ENCODE peak calls at places on chromosomes 6 and 20, in eight cellular contexts. S is aorta, V is foreskin keratinocyte, A is colonic mucosa, D is fibroblast of lung, P is upper lobe of right lung, B is tibial nerve, Y is endothelial cell of umbilical vein. J is an unnamed sample.
A peak's percentile ranks its signal among the peaks of the same experiment; 100 is the strongest.

GRCh38 chr20:23122321-23122720 is 36.2 kb upstream of the CD93 start:
- DNase-seq in S (peak; percentile 22), V (no peak), A (no peak), D (no peak), P (peak; percentile 29), B (no peak), Y (no peak), J (no peak)

GRCh38 chr6:52362443-52363221 is 681 bp downstream of the PAQR8 start:
- DNase-seq in S (peak; percentile 58), V (no peak), A (peak; percentile 60), D (no peak), P (peak; percentile 73), B (peak; percentile 17), Y (peak; percentile 18), J (peak; percentile 73)

GRCh38 chr20:22795897-22796296 is 211.5 kb upstream of the FOXA2 start:
- DNase-seq in S (peak; percentile 66), V (peak; percentile 95), A (peak; percentile 26), D (peak; percentile 93), P (no peak), B (peak; percentile 83), Y (peak; percentile 98), J (no peak)

GRCh38 chr6:11245406-11245990 is 13.0 kb upstream of the NEDD9 start:
- DNase-seq in S (no peak), V (no peak), A (no peak), D (no peak), P (no peak), B (no peak), Y (no peak), J (no peak)

GRCh38 chr6:148432405-148433195 is 90.0 kb downstream of the SASH1 start:
- DNase-seq in S (no peak), V (no peak), A (no peak), D (peak; percentile 41), P (no peak), B (no peak), Y (peak; percentile 62), J (no peak)

GRCh38 chr6:157528931-157529653 is 148.1 kb downstream of the ZDHHC14 start:
- DNase-seq in S (peak; percentile 68), V (no peak), A (no peak), D (peak; percentile 27), P (no peak), B (peak; percentile 86), Y (no peak), J (no peak)

GRCh38 chr6:18395177-18395850 is 8.2 kb downstream of the RNF144B start:
- DNase-seq in S (no peak), V (no peak), A (no peak), D (no peak), P (no peak), B (no peak), Y (no peak), J (no peak)

GRCh38 chr20:54475334-54476287 is at the start of gene DOK5:
- DNase-seq in S (peak; percentile 73), V (no peak), A (no peak), D (peak; percentile 72), P (no peak), B (peak; percentile 33), Y (peak; percentile 29), J (no peak)

GRCh38 chr6:37696841-37697735 is 595 bp downstream of the MDGA1 start:
- DNase-seq in S (peak; percentile 61), V (no peak), A (no peak), D (peak; percentile 30), P (peak; percentile 69), B (peak; percentile 9), Y (peak; percentile 19), J (peak; percentile 30)
- H3K27ac ChIP-seq in S (no peak overlapping the region), V (no peak overlapping the region), A (peak overlapping the region; percentile 60), D (peak overlapping the region; percentile 49), P (peak overlapping the region; percentile 24), B (no peak overlapping the region), Y (no peak overlapping the region), J (no peak overlapping the region)

GRCh38 chr20:13874269-13875158 is 89.7 kb downstream of the NDUFAF5 start:
- DNase-seq in S (no peak), V (no peak), A (no peak), D (no peak), P (no peak), B (no peak), Y (no peak), J (no peak)
- H3K27ac ChIP-seq in S (no peak overlapping the region), V (no peak overlapping the region), A (no peak overlapping the region), D (no peak overlapping the region), P (no peak overlapping the region), B (no peak overlapping the region), Y (no peak overlapping the region), J (no peak overlapping the region)

DNA sequence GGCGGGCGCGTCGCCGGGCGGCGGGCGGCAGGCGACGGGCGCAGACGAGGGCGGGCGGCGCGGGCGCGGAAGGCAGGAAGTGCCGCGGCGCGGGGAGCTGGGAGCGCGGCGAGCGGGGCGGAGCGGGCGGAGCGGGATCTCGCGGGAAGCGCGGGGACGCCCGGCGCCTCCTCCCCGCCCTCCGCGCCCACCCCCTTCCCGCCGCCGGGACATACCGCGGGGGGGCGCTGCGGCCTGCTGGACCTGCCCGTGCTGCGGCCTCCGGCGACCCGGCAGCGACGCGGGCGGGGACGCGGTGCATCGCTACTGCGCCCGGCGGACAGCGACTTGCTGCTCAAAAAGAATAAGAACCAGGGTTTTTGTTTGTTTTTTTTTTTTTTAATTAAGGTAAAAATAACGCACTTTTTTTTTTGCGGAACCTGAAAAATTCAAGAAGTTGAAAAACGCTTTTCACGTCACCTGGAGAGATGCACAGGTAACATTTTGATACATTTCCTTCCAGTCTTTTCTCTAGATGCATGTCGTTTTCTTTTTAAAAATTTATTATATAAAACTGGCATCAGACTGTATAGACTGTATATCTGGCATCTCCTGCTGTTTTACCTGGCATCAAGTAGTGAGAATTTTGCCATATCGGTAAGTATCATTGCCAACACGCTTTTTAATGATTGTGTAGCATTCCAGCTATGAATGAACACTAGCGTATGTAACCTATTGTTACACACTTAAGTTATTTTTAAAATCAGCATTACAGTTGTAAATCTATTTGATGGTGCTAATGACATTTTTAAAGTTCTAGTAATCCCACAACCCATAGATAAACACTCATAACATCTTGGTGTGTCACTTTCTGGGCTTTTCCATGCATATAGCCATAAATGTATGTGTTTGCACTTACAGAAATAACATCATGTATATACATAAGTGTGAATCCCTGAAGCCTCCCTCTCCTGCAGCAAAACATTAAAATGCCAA is at the start of gene CENPB:
- DNase-seq in S (peak; percentile 93), V (no peak), A (peak; percentile 94), D (peak; percentile 71), P (peak; percentile 95), B (peak; percentile 84), Y (peak; percentile 83), J (peak; percentile 89)
- H3K27ac ChIP-seq in S (peak within 1 kb of the TSS; percentile 65), V (peak within 1 kb of the TSS; percentile 55), A (peak within 1 kb of the TSS; percentile 38), D (peak within 1 kb of the TSS; percentile 81), P (peak within 1 kb of the TSS; percentile 84), B (peak within 1 kb of the TSS; percentile 77), Y (peak within 1 kb of the TSS; percentile 0), J (peak within 1 kb of the TSS; percentile 16)

DNA sequence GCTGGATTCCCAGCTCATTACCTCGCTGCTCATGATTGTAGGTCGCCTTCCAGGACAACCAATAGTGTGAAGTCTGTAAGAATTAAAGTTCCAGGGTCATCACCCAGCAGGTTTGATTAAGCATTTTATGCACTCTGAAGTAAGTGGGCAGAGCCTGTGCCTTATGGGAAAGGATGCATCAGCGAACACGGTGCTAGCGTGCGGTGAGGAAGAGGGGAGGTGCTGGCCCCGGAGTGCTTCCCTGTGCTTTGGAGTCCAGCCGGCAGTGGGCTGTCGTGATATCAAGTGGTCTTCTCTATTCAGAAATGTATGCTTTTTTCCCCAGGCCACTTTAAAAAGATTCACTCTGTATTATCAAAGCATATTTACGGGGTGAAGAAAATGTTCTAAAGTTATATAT is 16.0 kb downstream of the DUSP22 start:
- DNase-seq in S (no peak), V (no peak), A (no peak), D (no peak), P (peak; percentile 65), B (no peak), Y (no peak), J (no peak)
- H3K27ac ChIP-seq in S (no peak overlapping the region), V (no peak overlapping the region), A (no peak overlapping the region), D (no peak overlapping the region), P (no peak overlapping the region), B (no peak overlapping the region), Y (no peak overlapping the region), J (no peak overlapping the region)

GRCh38 chr20:62276448-62276847 is 26.3 kb upstream of the ADRM1 start:
- DNase-seq in S (no peak), V (no peak), A (no peak), D (no peak), P (no peak), B (no peak), Y (no peak), J (no peak)
- H3K27ac ChIP-seq in S (no peak overlapping the region), V (no peak overlapping the region), A (no peak overlapping the region), D (no peak overlapping the region), P (no peak overlapping the region), B (no peak overlapping the region), Y (no peak overlapping the region), J (no peak overlapping the region)

DNA sequence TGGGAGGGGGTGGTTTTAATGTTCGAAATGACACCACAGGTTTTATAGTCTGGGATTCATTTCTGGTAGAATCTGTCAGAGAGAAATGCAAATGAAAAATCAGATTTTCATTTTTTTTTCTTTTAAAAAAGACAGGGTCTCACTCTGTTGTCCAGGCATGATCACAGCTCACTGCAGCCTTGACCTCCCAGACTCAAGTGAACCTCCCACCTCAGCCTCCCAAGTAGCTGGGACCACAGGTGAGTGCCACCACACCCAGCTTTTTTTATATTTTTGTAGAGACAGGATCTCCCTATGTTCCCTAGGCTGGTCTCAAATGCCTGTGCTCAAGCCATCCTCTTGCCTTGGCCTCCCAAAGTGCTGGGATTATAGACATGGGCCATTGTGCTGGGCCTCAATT is 2.4 kb upstream of the ADNP start:
- DNase-seq in S (no peak), V (no peak), A (no peak), D (no peak), P (no peak), B (no peak), Y (no peak), J (no peak)
- H3K27ac ChIP-seq in S (no peak overlapping the region), V (no peak overlapping the region), A (no peak overlapping the region), D (peak overlapping the region; percentile 8), P (no peak overlapping the region), B (no peak overlapping the region), Y (no peak overlapping the region), J (no peak overlapping the region)

GRCh38 chr6:106974999-106975698 is 620 bp upstream of the CD24 start:
- DNase-seq in S (peak; percentile 50), V (peak; percentile 47), A (peak; percentile 67), D (peak; percentile 47), P (peak; percentile 83), B (no peak), Y (no peak), J (no peak)

GRCh38 chr6:106976270-106976669 is 1.7 kb upstream of the CD24 start:
- DNase-seq in S (no peak), V (no peak), A (peak; percentile 70), D (no peak), P (no peak), B (no peak), Y (no peak), J (no peak)

GRCh38 chr6:106974337-106974998 is at the start of gene CD24:
- DNase-seq in S (no peak), V (no peak), A (peak; percentile 82), D (peak; percentile 47), P (peak; percentile 74), B (no peak), Y (no peak), J (no peak)

GRCh38 chr6:106973841-106974336 is 640 bp downstream of the CD24 start:
- DNase-seq in S (no peak), V (no peak), A (peak; percentile 44), D (peak; percentile 19), P (peak; percentile 68), B (no peak), Y (no peak), J (no peak)

GRCh38 chr6:106975699-106976032 is 1.1 kb upstream of the CD24 start:
- DNase-seq in S (no peak), V (no peak), A (no peak), D (peak; percentile 19), P (no peak), B (no peak), Y (no peak), J (no peak)
- H3K27ac ChIP-seq in S (no peak overlapping the region), V (peak overlapping the region; percentile 90), A (peak overlapping the region; percentile 93), D (no peak overlapping the region), P (peak overlapping the region; percentile 17), B (peak overlapping the region; percentile 76), Y (no peak overlapping the region), J (no peak overlapping the region)